ENCODE peak calls at places on chromosomes 5 and 9, in four cellular contexts. One of them, this sample, is unnamed.
A peak's percentile ranks its signal among the peaks of the same experiment; 100 is the strongest.

GRCh38 chr5:172550096-172550765 is 90.8 kb upstream of the NEURL1B start:
- DNase-seq in GM12878: no peak
- DNase-seq in CD4-positive, alpha-beta T cell: no peak
- DNase-seq in iPS-NIHi11: no peak
- DNase-seq in this sample: no peak

GRCh38 chr5:72141440-72142271 is 34.4 kb downstream of the MAP1B start:
- DNase-seq in GM12878: no peak
- DNase-seq in CD4-positive, alpha-beta T cell: no peak
- DNase-seq in iPS-NIHi11: no peak
- DNase-seq in this sample: no peak

GRCh38 chr5:72106922-72107873 is at the start of gene MAP1B:
- DNase-seq in GM12878: no peak
- DNase-seq in CD4-positive, alpha-beta T cell: no peak
- DNase-seq in iPS-NIHi11: peak; percentile 89
- DNase-seq in this sample: peak; percentile 16

GRCh38 chr9:106862115-106862945 is 636 bp upstream of the ZNF462 start:
- DNase-seq in GM12878: no peak
- DNase-seq in CD4-positive, alpha-beta T cell: no peak
- DNase-seq in iPS-NIHi11: peak; percentile 45
- DNase-seq in this sample: no peak

GRCh38 chr9:18979367-18979766 is 53.6 kb downstream of the SAXO1 start:
- DNase-seq in GM12878: no peak
- DNase-seq in CD4-positive, alpha-beta T cell: no peak
- DNase-seq in iPS-NIHi11: no peak
- DNase-seq in this sample: no peak

GRCh38 chr5:125227333-125228075 is 481.1 kb upstream of the ZNF608 start:
- DNase-seq in GM12878: no peak
- DNase-seq in CD4-positive, alpha-beta T cell: no peak
- DNase-seq in iPS-NIHi11: peak; percentile 51
- DNase-seq in this sample: peak; percentile 15

GRCh38 chr5:174724484-174725260 is at the start of gene MSX2:
- DNase-seq in GM12878: no peak
- DNase-seq in CD4-positive, alpha-beta T cell: no peak
- DNase-seq in iPS-NIHi11: peak; percentile 93
- DNase-seq in this sample: peak; percentile 86

GRCh38 chr9:88477300-88477751 is 57.7 kb upstream of the NXNL2 start:
- DNase-seq in GM12878: peak; percentile 35
- DNase-seq in CD4-positive, alpha-beta T cell: no peak
- DNase-seq in iPS-NIHi11: no peak
- DNase-seq in this sample: no peak

GRCh38 chr5:133821311-133821741 is 147.1 kb downstream of the C5orf15 start:
- DNase-seq in GM12878: no peak
- DNase-seq in CD4-positive, alpha-beta T cell: no peak
- DNase-seq in iPS-NIHi11: no peak
- DNase-seq in this sample: no peak

GRCh38 chr5:43281840-43282658 is 31.2 kb downstream of the HMGCS1 start:
- DNase-seq in GM12878: no peak
- DNase-seq in CD4-positive, alpha-beta T cell: no peak
- DNase-seq in iPS-NIHi11: no peak
- DNase-seq in this sample: no peak

GRCh38 chr9:124251605-124252366 is 6.0 kb upstream of the NEK6 start:
- DNase-seq in GM12878: no peak
- DNase-seq in CD4-positive, alpha-beta T cell: no peak
- DNase-seq in iPS-NIHi11: no peak
- DNase-seq in this sample: no peak

GRCh38 chr9:16267336-16268036 is 603.0 kb downstream of the BNC2 start:
- DNase-seq in GM12878: no peak
- DNase-seq in CD4-positive, alpha-beta T cell: no peak
- DNase-seq in iPS-NIHi11: no peak
- DNase-seq in this sample: no peak

GRCh38 chr9:113526841-113527240 is 63.3 kb downstream of the RGS3 start:
- DNase-seq in GM12878: no peak
- DNase-seq in CD4-positive, alpha-beta T cell: no peak
- DNase-seq in iPS-NIHi11: no peak
- DNase-seq in this sample: no peak

GRCh38 chr9:137762414-137763061 is 115.0 kb upstream of the CACNA1B start:
- DNase-seq in GM12878: peak; percentile 89
- DNase-seq in CD4-positive, alpha-beta T cell: no peak
- DNase-seq in iPS-NIHi11: no peak
- DNase-seq in this sample: no peak

GRCh38 chr9:136312436-136312835 is 8.5 kb upstream of the CCDC187 start:
- DNase-seq in GM12878: no peak
- DNase-seq in CD4-positive, alpha-beta T cell: peak; percentile 28
- DNase-seq in iPS-NIHi11: peak; percentile 78
- DNase-seq in this sample: peak; percentile 52

GRCh38 chr9:93658184-93658925 is 82.0 kb downstream of the PHF2 start:
- DNase-seq in GM12878: no peak
- DNase-seq in CD4-positive, alpha-beta T cell: no peak
- DNase-seq in iPS-NIHi11: no peak
- DNase-seq in this sample: peak; percentile 1

GRCh38 chr9:121393318-121393717 is 23.3 kb upstream of the STOM start:
- DNase-seq in GM12878: no peak
- DNase-seq in CD4-positive, alpha-beta T cell: no peak
- DNase-seq in iPS-NIHi11: no peak
- DNase-seq in this sample: no peak

GRCh38 chr5:179553875-179554274 is 3.5 kb downstream of the RUFY1 start:
- DNase-seq in GM12878: no peak
- DNase-seq in CD4-positive, alpha-beta T cell: no peak
- DNase-seq in iPS-NIHi11: no peak
- DNase-seq in this sample: no peak

GRCh38 chr5:31774779-31775178 is 135.8 kb downstream of the PDZD2 start:
- DNase-seq in GM12878: no peak
- DNase-seq in CD4-positive, alpha-beta T cell: no peak
- DNase-seq in iPS-NIHi11: no peak
- DNase-seq in this sample: no peak

GRCh38 chr5:67301285-67301904 is 104.8 kb upstream of the CD180 start:
- DNase-seq in GM12878: no peak
- DNase-seq in CD4-positive, alpha-beta T cell: no peak
- DNase-seq in iPS-NIHi11: no peak
- DNase-seq in this sample: no peak

GRCh38 chr9:90310523-90310879 is 332.1 kb downstream of the DIRAS2 start:
- DNase-seq in GM12878: no peak
- DNase-seq in CD4-positive, alpha-beta T cell: no peak
- DNase-seq in iPS-NIHi11: no peak
- DNase-seq in this sample: no peak

GRCh38 chr5:40828021-40828631 is 6.9 kb downstream of the RPL37 start:
- DNase-seq in GM12878: no peak
- DNase-seq in CD4-positive, alpha-beta T cell: no peak
- DNase-seq in iPS-NIHi11: no peak
- DNase-seq in this sample: no peak

GRCh38 chr9:129550199-129550839 is 70.6 kb downstream of the C9orf50 start:
- DNase-seq in GM12878: no peak
- DNase-seq in CD4-positive, alpha-beta T cell: no peak
- DNase-seq in iPS-NIHi11: peak; percentile 79
- DNase-seq in this sample: peak; percentile 88

GRCh38 chr9:90340421-90340820 is 302.2 kb downstream of the DIRAS2 start:
- DNase-seq in GM12878: no peak
- DNase-seq in CD4-positive, alpha-beta T cell: no peak
- DNase-seq in iPS-NIHi11: no peak
- DNase-seq in this sample: no peak

GRCh38 chr5:31993182-31993961 is 180.7 kb downstream of the GOLPH3 start:
- DNase-seq in GM12878: no peak
- DNase-seq in CD4-positive, alpha-beta T cell: no peak
- DNase-seq in iPS-NIHi11: no peak
- DNase-seq in this sample: no peak

GRCh38 chr5:84131372-84131771 is 253.3 kb downstream of the EDIL3 start:
- DNase-seq in GM12878: no peak
- DNase-seq in CD4-positive, alpha-beta T cell: no peak
- DNase-seq in iPS-NIHi11: no peak
- DNase-seq in this sample: no peak

GRCh38 chr5:447501-447900 is 4.5 kb downstream of the EXOC3 start:
- DNase-seq in GM12878: no peak
- DNase-seq in CD4-positive, alpha-beta T cell: no peak
- DNase-seq in iPS-NIHi11: no peak
- DNase-seq in this sample: peak; percentile 15

GRCh38 chr5:13660072-13660471 is 284.4 kb downstream of the DNAH5 start:
- DNase-seq in GM12878: no peak
- DNase-seq in CD4-positive, alpha-beta T cell: no peak
- DNase-seq in iPS-NIHi11: peak; percentile 17
- DNase-seq in this sample: no peak

GRCh38 chr9:95770653-95771131 is 104.8 kb upstream of the ERCC6L2 start:
- DNase-seq in GM12878: no peak
- DNase-seq in CD4-positive, alpha-beta T cell: no peak
- DNase-seq in iPS-NIHi11: peak; percentile 71
- DNase-seq in this sample: no peak

This sample was measured in pancreas.